ENCODE peak calls at places on chromosomes 12 and 14, in five cellular contexts. P is HepG2, D is tibial nerve, M is esophagus muscularis mucosa, T is left ventricle myocardium inferior. S is an unnamed sample.

GRCh38 chr12:77947746-77948145 is 117.1 kb downstream of the NAV3 start:
- DNase-seq in P (no peak), D (no peak), M (no peak), T (no peak), S (no peak)

GRCh38 chr12:93990832-93991748 is 157.3 kb upstream of the PLXNC1 start:
- DNase-seq in P (peak; percentile 45), D (no peak), M (no peak), T (peak; percentile 39), S (no peak)

GRCh38 chr12:76311796-76312195 is 36.4 kb downstream of the BBS10 start:
- DNase-seq in P (no peak), D (no peak), M (no peak), T (no peak), S (no peak)

GRCh38 chr14:64478634-64479250 is 13.4 kb downstream of the AKAP5 start:
- DNase-seq in P (no peak), D (no peak), M (no peak), T (no peak), S (no peak)

GRCh38 chr14:76917158-76917596 is 91.0 kb downstream of the LRRC74A start:
- DNase-seq in P (peak; percentile 80), D (peak; percentile 67), M (no peak), T (peak; percentile 47), S (no peak)

GRCh38 chr14:63563370-63564026 is 20.3 kb upstream of the PPP2R5E start:
- DNase-seq in P (no peak), D (no peak), M (no peak), T (no peak), S (no peak)

GRCh38 chr12:52252728-52253328 is 19.8 kb downstream of the KRT7 start:
- DNase-seq in P (no peak), D (no peak), M (no peak), T (no peak), S (no peak)

GRCh38 chr12:120394483-120395367 is 25.8 kb upstream of the MSI1 start:
- DNase-seq in P (no peak), D (no peak), M (no peak), T (no peak), S (no peak)

GRCh38 chr14:67461341-67461985 is 27.1 kb downstream of the TMEM229B start:
- DNase-seq in P (no peak), D (no peak), M (no peak), T (no peak), S (no peak)

GRCh38 chr12:72738811-72739210 is 466.6 kb downstream of the TRHDE start:
- DNase-seq in P (no peak), D (peak; percentile 8), M (no peak), T (no peak), S (no peak)

GRCh38 chr12:132484183-132484890 is 5.6 kb upstream of the FBRSL1 start:
- DNase-seq in P (no peak), D (no peak), M (no peak), T (no peak), S (no peak)

GRCh38 chr14:94395900-94396574 is 7.6 kb upstream of the SERPINA1 start:
- DNase-seq in P (peak; percentile 99), D (no peak), M (no peak), T (no peak), S (no peak)

GRCh38 chr12:101552277-101552676 is 42.5 kb upstream of the MYBPC1 start:
- DNase-seq in P (no peak), D (no peak), M (no peak), T (no peak), S (no peak)

GRCh38 chr12:116677202-116677651 is 60.6 kb downstream of the SPRING1 start:
- DNase-seq in P (no peak), D (no peak), M (no peak), T (no peak), S (no peak)

GRCh38 chr14:96212140-96212539 is 7.5 kb downstream of the BDKRB2 start:
- DNase-seq in P (no peak), D (no peak), M (no peak), T (no peak), S (no peak)

GRCh38 chr12:24933694-24934407 is 15.1 kb downstream of the BCAT1 start:
- DNase-seq in P (no peak), D (no peak), M (peak; percentile 47), T (no peak), S (no peak)

GRCh38 chr12:119206348-119207075 is 27.8 kb downstream of the HSPB8 start:
- DNase-seq in P (no peak), D (no peak), M (no peak), T (no peak), S (no peak)

GRCh38 chr14:105525861-105526780 is at the start of gene TMEM121:
- DNase-seq in P (no peak), D (no peak), M (no peak), T (no peak), S (peak; percentile 31)

GRCh38 chr12:117334855-117335587 is 26.4 kb downstream of the NOS1 start:
- DNase-seq in P (no peak), D (no peak), M (no peak), T (no peak), S (no peak)

GRCh38 chr14:64966976-64967375 is 5.2 kb downstream of the RAB15 start:
- DNase-seq in P (no peak), D (no peak), M (no peak), T (no peak), S (no peak)

GRCh38 chr12:54330442-54330841 is 5.5 kb downstream of the COPZ1 start:
- DNase-seq in P (no peak), D (no peak), M (no peak), T (no peak), S (no peak)

GRCh38 chr14:25516838-25517237 is 466.9 kb upstream of the STXBP6 start:
- DNase-seq in P (no peak), D (no peak), M (no peak), T (no peak), S (no peak)

GRCh38 chr12:50398931-50399330 is 1.8 kb upstream of the LARP4 start:
- DNase-seq in P (no peak), D (no peak), M (no peak), T (no peak), S (no peak)

DNA sequence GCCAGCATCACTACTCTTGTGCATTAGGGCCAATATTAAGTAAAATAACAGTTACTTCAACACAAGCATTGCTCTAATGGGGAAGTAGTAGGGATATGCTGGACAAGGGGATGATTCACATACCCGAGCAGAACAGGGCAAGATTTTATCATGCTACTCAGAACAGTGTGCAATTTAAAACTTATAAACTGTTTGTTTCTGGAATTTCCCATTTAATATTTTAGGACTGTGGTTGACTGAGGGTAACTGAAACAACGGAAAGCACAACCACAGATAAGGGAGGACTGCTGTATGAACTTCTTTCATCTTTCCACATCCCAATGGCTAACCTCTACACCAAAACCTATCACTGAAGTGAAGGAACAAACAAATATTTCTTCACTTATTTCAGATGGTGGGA is 36.8 kb downstream of the SARNP start:
- DNase-seq in P (no peak), D (no peak), M (no peak), T (no peak), S (no peak)
- H3K36me3 ChIP-seq in P (peaks cover 74% of the 10 kb centered on the region), D (no peaks in the 10 kb centered on the region), M (peaks cover 85% of the 10 kb centered on the region), T (peaks cover 84% of the 10 kb centered on the region), S (peaks cover 43% of the 10 kb centered on the region)

GRCh38 chr14:61350871-61351270 is 29.5 kb downstream of the PRKCH start:
- DNase-seq in P (no peak), D (no peak), M (no peak), T (no peak), S (no peak)
- H3K4me3 ChIP-seq in P (no peak overlapping the region), D (no peak overlapping the region), M (no peak overlapping the region), T (no peak overlapping the region), S (no peak overlapping the region)

GRCh38 chr12:2689879-2690278 is 104.9 kb upstream of the FKBP4 start:
- DNase-seq in P (no peak), D (no peak), M (peak; percentile 75), T (no peak), S (no peak)
- H3K27me3 ChIP-seq in P (no peaks in the 10 kb centered on the region), D (peaks cover 22% of the 10 kb centered on the region), M (no peaks in the 10 kb centered on the region), T (no peaks in the 10 kb centered on the region), S (no peaks in the 10 kb centered on the region)

DNA sequence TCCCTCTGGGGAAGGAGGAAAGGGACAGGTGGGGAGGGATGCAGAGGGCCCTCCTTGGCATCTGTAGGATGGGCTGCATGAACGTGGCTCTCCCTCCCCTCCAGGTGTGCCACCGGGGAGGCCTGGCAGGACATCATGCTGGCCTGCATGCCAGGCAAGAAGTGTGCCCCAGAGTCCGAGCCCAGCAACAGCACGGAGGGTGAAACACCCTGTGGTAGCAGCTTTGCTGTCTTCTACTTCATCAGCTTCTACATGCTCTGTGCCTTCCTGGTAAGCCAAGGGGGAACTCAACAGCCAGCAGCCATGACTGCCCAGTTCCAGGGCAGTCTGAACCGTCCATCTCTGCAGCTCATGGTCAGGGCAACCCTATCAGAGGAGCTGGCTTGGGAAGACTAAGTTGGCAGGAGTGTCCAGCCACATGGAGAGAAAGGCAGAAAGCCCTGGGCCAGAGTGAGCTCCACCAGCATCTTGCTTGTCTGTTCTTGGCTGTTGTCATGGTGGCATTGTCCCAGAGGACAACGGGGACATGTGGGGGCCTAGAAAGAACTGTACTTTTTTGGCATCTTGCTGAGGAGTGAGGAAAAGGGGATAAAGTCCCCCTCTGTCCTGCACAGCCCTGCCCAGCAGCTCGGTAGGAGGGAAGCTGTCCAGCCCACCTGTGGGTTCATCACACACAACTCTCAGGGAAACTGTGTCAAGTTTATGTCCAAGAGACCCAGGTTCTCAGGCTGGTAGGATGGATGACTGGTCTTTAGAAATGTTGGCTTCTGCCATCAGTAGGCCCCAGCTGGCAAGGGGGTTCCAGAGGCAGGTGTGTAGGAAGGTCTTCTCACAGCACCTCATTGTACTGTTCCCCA is 129.8 kb upstream of the FKBP4 start:
- DNase-seq in P (no peak), D (no peak), M (no peak), T (no peak), S (no peak)
- H3K36me3 ChIP-seq in P (no peaks in the 10 kb centered on the region), D (no peaks in the 10 kb centered on the region), M (peaks cover 81% of the 10 kb centered on the region), T (peaks cover 87% of the 10 kb centered on the region), S (no peaks in the 10 kb centered on the region)

GRCh38 chr12:121503395-121503794 is 77.4 kb downstream of the KDM2B start:
- DNase-seq in P (no peak), D (no peak), M (no peak), T (no peak), S (no peak)

GRCh38 chr12:121495746-121496145 is 85.1 kb downstream of the KDM2B start:
- DNase-seq in P (no peak), D (no peak), M (no peak), T (no peak), S (no peak)

GRCh38 chr12:121501946-121502345 is 78.9 kb downstream of the KDM2B start:
- DNase-seq in P (no peak), D (no peak), M (no peak), T (no peak), S (no peak)

GRCh38 chr12:121504505-121504904 is 76.3 kb downstream of the KDM2B start:
- DNase-seq in P (no peak), D (no peak), M (no peak), T (no peak), S (no peak)

GRCh38 chr12:121499929-121500793 is 80.7 kb downstream of the KDM2B start:
- DNase-seq in P (peak; percentile 57), D (peak; percentile 77), M (peak; percentile 95), T (peak; percentile 83), S (peak; percentile 37)
- H3K4me3 ChIP-seq in P (no peak overlapping the region), D (peak overlapping the region; percentile 12), M (peak overlapping the region; percentile 35), T (peak overlapping the region; percentile 54), S (no peak overlapping the region)

S was measured in effector memory CD4-positive, alpha-beta T cell.